ENCODE peak calls at places on chromosomes 3 and 15, in eight cellular contexts. S, C, D, U, M, F, E and W are unnamed samples.

GRCh38 chr15:48703544-48703943 is 58.0 kb upstream of the FBN1 start:
- DNase-seq in S (no peak), C (peak; percentile 82), D (no peak), U (no peak), M (no peak), F (no peak), E (no peak), W (no peak)

GRCh38 chr3:36058404-36059035 is 321.8 kb upstream of the STAC start:
- DNase-seq in S (no peak), C (no peak), D (no peak), U (no peak), M (no peak), F (no peak), E (no peak), W (no peak)

GRCh38 chr3:188931531-188931930 is 240.2 kb upstream of the TPRG1 start:
- DNase-seq in S (no peak), C (no peak), D (no peak), U (no peak), M (no peak), F (no peak), E (no peak), W (no peak)

GRCh38 chr3:188664795-188665194 is 507.0 kb upstream of the TPRG1 start:
- DNase-seq in S (peak; percentile 3), C (no peak), D (no peak), U (no peak), M (no peak), F (no peak), E (no peak), W (peak; percentile 6)

GRCh38 chr15:83282859-83283812 is 1.3 kb downstream of the BNC1 start:
- DNase-seq in S (peak; percentile 59), C (peak; percentile 53), D (peak; percentile 84), U (no peak), M (peak; percentile 73), F (no peak), E (peak; percentile 52), W (peak; percentile 68)

GRCh38 chr15:91263632-91264477 is 163.8 kb downstream of the SV2B start:
- DNase-seq in S (no peak), C (peak; percentile 25), D (no peak), U (peak; percentile 50), M (no peak), F (peak; percentile 87), E (peak; percentile 84), W (no peak)

GRCh38 chr15:68310178-68310810 is 32.7 kb downstream of the FEM1B start:
- DNase-seq in S (peak; percentile 21), C (no peak), D (peak; percentile 30), U (peak; percentile 36), M (peak; percentile 45), F (peak; percentile 69), E (peak; percentile 61), W (no peak)

GRCh38 chr3:23519548-23520208 is 286.1 kb upstream of the UBE2E1 start:
- DNase-seq in S (no peak), C (no peak), D (no peak), U (no peak), M (no peak), F (no peak), E (no peak), W (no peak)

GRCh38 chr3:22979581-22979980 is 223.5 kb upstream of the UBE2E2 start:
- DNase-seq in S (no peak), C (no peak), D (no peak), U (no peak), M (no peak), F (no peak), E (no peak), W (no peak)

GRCh38 chr3:171282041-171282440 is 178.2 kb downstream of the TNIK start:
- DNase-seq in S (no peak), C (peak; percentile 88), D (no peak), U (peak; percentile 51), M (no peak), F (no peak), E (no peak), W (no peak)

GRCh38 chr3:64150527-64151238 is 74.6 kb downstream of the PRICKLE2 start:
- DNase-seq in S (peak; percentile 54), C (peak; percentile 88), D (no peak), U (no peak), M (no peak), F (peak; percentile 83), E (peak; percentile 88), W (peak; percentile 80)

GRCh38 chr3:20480771-20481170 is 294.8 kb upstream of the SGO1 start:
- DNase-seq in S (no peak), C (peak; percentile 36), D (peak; percentile 43), U (no peak), M (no peak), F (no peak), E (no peak), W (peak; percentile 20)

GRCh38 chr3:15288331-15288726 is 44.1 kb downstream of the SH3BP5 start:
- DNase-seq in S (no peak), C (no peak), D (no peak), U (no peak), M (no peak), F (no peak), E (no peak), W (no peak)
- H3K27ac ChIP-seq in S (no peak overlapping the region), C (no peak overlapping the region), D (no peak overlapping the region), U (peak overlapping the region; percentile 92), M (no peak overlapping the region), F (peak overlapping the region; percentile 81), E (peak overlapping the region; percentile 28), W (no peak overlapping the region)

GRCh38 chr15:42273099-42273899 is at the start of the genes GANC and TMEM87A:
- DNase-seq in S (peak; percentile 88), C (peak; percentile 97), D (peak; percentile 99), U (peak; percentile 96), M (peak; percentile 89), F (peak; percentile 99), E (peak; percentile 98), W (peak; percentile 99)
- H3K4me1 ChIP-seq in S (peaks cover 18% of the 10 kb centered on the region), C (peaks cover 25% of the 10 kb centered on the region), D (no peaks in the 10 kb centered on the region), U (peaks cover 33% of the 10 kb centered on the region), M (peaks cover 10% of the 10 kb centered on the region), F (peaks cover 40% of the 10 kb centered on the region), E (peaks cover 45% of the 10 kb centered on the region), W (peaks cover 28% of the 10 kb centered on the region)

DNA sequence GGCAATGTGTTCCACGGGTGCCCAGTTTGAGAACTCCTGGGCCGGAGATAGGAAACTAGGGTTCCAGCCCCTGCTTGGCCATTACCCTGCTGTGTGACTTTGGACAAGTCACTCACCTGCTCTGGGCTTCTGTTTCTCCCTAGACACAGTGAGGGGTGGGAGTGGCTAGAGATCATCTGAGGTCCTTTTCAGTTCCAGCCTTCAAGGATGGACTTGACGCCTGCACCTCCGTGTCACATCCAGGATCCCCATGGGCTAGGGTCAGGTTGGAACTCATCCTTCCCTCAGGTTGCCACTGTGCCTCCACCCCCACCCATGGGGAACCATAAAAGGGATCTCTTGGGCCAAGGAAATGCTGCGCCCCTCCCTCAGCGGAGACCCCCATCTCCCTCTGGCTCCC is 177.5 kb downstream of the SMAD6 start:
- DNase-seq in S (no peak), C (no peak), D (peak; percentile 33), U (no peak), M (peak; percentile 35), F (no peak), E (no peak), W (no peak)
- H3K27ac ChIP-seq in S (no peak overlapping the region), C (no peak overlapping the region), D (no peak overlapping the region), U (no peak overlapping the region), M (no peak overlapping the region), F (no peak overlapping the region), E (no peak overlapping the region), W (no peak overlapping the region)

DNA sequence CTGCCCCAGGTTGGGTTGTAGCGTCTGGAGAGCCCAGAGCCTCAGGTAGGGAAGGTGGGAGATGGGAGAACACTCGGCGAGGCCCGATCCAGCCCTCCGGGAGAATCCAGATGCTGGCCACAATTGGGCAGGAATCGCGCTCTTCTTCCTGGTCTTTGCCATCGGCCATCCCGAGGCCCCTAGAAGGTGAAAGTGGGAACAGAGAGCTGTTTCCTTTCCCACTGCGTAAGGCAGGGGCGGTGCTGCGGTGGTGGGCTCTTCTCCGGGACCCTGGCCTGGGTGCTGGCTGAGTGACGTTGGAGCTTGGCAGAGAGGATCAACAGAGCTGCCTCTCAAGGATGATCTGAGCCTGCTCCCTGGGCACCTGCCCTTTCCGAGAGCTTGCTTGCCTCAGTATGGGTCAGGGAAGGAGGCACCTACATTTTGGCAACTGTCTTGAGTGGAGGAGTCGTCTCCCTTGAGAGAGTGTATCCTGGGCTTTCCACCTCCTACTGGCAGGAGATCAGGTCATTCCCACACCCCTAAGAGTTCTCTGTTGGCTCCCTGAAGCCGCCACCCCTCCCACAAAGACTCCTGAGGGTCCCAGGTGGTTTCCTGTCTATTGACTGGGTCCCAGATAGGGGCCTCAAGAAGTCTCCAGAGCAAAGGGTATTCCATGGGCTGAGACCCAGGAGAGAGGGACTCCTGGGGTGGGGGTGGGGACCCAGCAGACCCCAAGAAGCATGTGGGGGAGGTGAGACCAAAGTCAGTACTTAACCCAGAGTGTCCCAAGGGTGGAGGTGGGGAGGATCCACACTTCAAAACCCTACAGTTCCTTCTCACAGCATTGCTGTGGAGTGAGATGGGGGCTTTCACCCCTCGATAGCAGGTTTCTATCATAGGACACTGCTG is 1.6 kb downstream of the C15orf39 start:
- DNase-seq in S (peak; percentile 38), C (no peak), D (no peak), U (peak; percentile 41), M (peak; percentile 67), F (no peak), E (no peak), W (no peak)
- H3K4me1 ChIP-seq in S (peaks cover 36% of the 10 kb centered on the region), C (peaks cover 19% of the 10 kb centered on the region), D (peaks cover 24% of the 10 kb centered on the region), U (peaks cover 39% of the 10 kb centered on the region), M (peaks cover 16% of the 10 kb centered on the region), F (peaks cover 42% of the 10 kb centered on the region), E (peaks cover 86% of the 10 kb centered on the region), W (peaks cover 31% of the 10 kb centered on the region)

GRCh38 chr3:107384907-107385306 is 7.7 kb downstream of the CCDC54 start:
- DNase-seq in S (no peak), C (no peak), D (no peak), U (no peak), M (no peak), F (no peak), E (no peak), W (no peak)
- H3K27ac ChIP-seq in S (no peak overlapping the region), C (no peak overlapping the region), D (no peak overlapping the region), U (no peak overlapping the region), M (no peak overlapping the region), F (no peak overlapping the region), E (no peak overlapping the region), W (no peak overlapping the region)

GRCh38 chr15:28103402-28103801 is 4.3 kb upstream of the OCA2 start:
- DNase-seq in S (no peak), C (no peak), D (peak; percentile 19), U (no peak), M (no peak), F (peak; percentile 37), E (no peak), W (no peak)

GRCh38 chr15:28103831-28104230 is 4.7 kb upstream of the OCA2 start:
- DNase-seq in S (no peak), C (no peak), D (peak; percentile 35), U (no peak), M (no peak), F (peak; percentile 43), E (no peak), W (no peak)

GRCh38 chr15:28105224-28105791 is 6.2 kb upstream of the OCA2 start:
- DNase-seq in S (no peak), C (no peak), D (no peak), U (no peak), M (no peak), F (peak; percentile 55), E (no peak), W (no peak)

GRCh38 chr15:28105793-28106192 is 6.7 kb upstream of the OCA2 start:
- DNase-seq in S (no peak), C (no peak), D (peak; percentile 26), U (no peak), M (no peak), F (no peak), E (no peak), W (no peak)

GRCh38 chr15:28104326-28104725 is 5.2 kb upstream of the OCA2 start:
- DNase-seq in S (no peak), C (no peak), D (peak; percentile 59), U (no peak), M (no peak), F (peak; percentile 59), E (no peak), W (no peak)
- H3K4me1 ChIP-seq in S (no peaks in the 10 kb centered on the region), C (peaks cover 7% of the 10 kb centered on the region), D (no peaks in the 10 kb centered on the region), U (peaks cover 17% of the 10 kb centered on the region), M (peaks cover 7% of the 10 kb centered on the region), F (peaks cover 19% of the 10 kb centered on the region), E (peaks cover 22% of the 10 kb centered on the region), W (no peaks in the 10 kb centered on the region)